ENCODE peak calls at places on chromosomes 13 and 19, in five cellular contexts. Y is lower lobe of right lung; D is Right ventricle myocardium superior; V is GM20000; B is stimulated activated CD8-positive, alpha-beta memory T cell treated with anti-CD3 and anti-CD28 coated beads, Interleukin-2, amount 100 ng/mL, for 48 hours. T is an unnamed sample.

GRCh38 chr19:32354345-32354744 is 8.9 kb downstream of the ZNF507 start:
- DNase-seq in Y (no peak), D (no peak), V (no peak), B (no peak), T (no peak)

GRCh38 chr19:53424968-53425597 is 6.7 kb upstream of the ZNF761 start:
- DNase-seq in Y (peak; percentile 80), D (peak; percentile 81), V (peak; percentile 45), B (peak; percentile 40), T (peak; percentile 40)

GRCh38 chr19:15292847-15293582 is 39.3 kb downstream of the BRD4 start:
- DNase-seq in Y (no peak), D (peak; percentile 46), V (no peak), B (no peak), T (no peak)

GRCh38 chr19:32649751-32650150 is 25.2 kb downstream of the ANKRD27 start:
- DNase-seq in Y (no peak), D (peak; percentile 85), V (no peak), B (no peak), T (no peak)

GRCh38 chr19:30096596-30097370 is 154.7 kb downstream of the URI1 start:
- DNase-seq in Y (no peak), D (no peak), V (no peak), B (no peak), T (no peak)

GRCh38 chr19:48770734-48771472 is 15.6 kb downstream of the FGF21 start:
- DNase-seq in Y (no peak), D (no peak), V (no peak), B (no peak), T (no peak)

GRCh38 chr19:46204008-46204407 is 25.5 kb upstream of the IGFL1 start:
- DNase-seq in Y (no peak), D (no peak), V (no peak), B (no peak), T (no peak)

GRCh38 chr19:16048583-16048982 is 27.7 kb upstream of the TPM4 start:
- DNase-seq in Y (no peak), D (no peak), V (no peak), B (no peak), T (no peak)

GRCh38 chr13:66675620-66676019 is 554.5 kb downstream of the PCDH9 start:
- DNase-seq in Y (no peak), D (no peak), V (no peak), B (no peak), T (no peak)

GRCh38 chr19:1363599-1363998 is 20.1 kb upstream of the NDUFS7 start:
- DNase-seq in Y (no peak), D (no peak), V (peak; percentile 49), B (no peak), T (no peak)

GRCh38 chr19:49896863-49897621 is at the start of gene IL4I1:
- DNase-seq in Y (no peak), D (no peak), V (peak; percentile 78), B (peak; percentile 59), T (no peak)

GRCh38 chr19:2793126-2793525 is 7.8 kb downstream of the THOP1 start:
- DNase-seq in Y (no peak), D (no peak), V (no peak), B (no peak), T (no peak)

GRCh38 chr13:48019796-48020195 is 17.7 kb upstream of the NUDT15 start:
- DNase-seq in Y (no peak), D (no peak), V (no peak), B (no peak), T (no peak)

GRCh38 chr19:3387645-3388589 is 21.5 kb downstream of the NFIC start:
- DNase-seq in Y (peak; percentile 88), D (peak; percentile 92), V (no peak), B (no peak), T (no peak)

GRCh38 chr19:55241935-55242464 is 13.4 kb upstream of the TMEM86B start:
- DNase-seq in Y (no peak), D (no peak), V (no peak), B (no peak), T (no peak)

GRCh38 chr19:49340069-49340864 is 5.1 kb downstream of the CD37 start:
- DNase-seq in Y (peak; percentile 75), D (peak; percentile 73), V (peak; percentile 95), B (no peak), T (peak; percentile 89)

GRCh38 chr13:35630551-35631275 is 154.2 kb upstream of the MAB21L1 start:
- DNase-seq in Y (no peak), D (no peak), V (peak; percentile 8), B (no peak), T (peak; percentile 52)

GRCh38 chr13:99986751-99987150 is 5.2 kb downstream of the ZIC2 start:
- DNase-seq in Y (no peak), D (no peak), V (no peak), B (no peak), T (no peak)

GRCh38 chr19:38031423-38031770 is 124.4 kb downstream of the SIPA1L3 start:
- DNase-seq in Y (no peak), D (no peak), V (no peak), B (no peak), T (no peak)

GRCh38 chr19:2634228-2634951 is 68.1 kb downstream of the GNG7 start:
- DNase-seq in Y (peak; percentile 89), D (peak; percentile 85), V (no peak), B (no peak), T (no peak)

GRCh38 chr13:113555141-113555540 is 29.4 kb upstream of the TFDP1 start:
- DNase-seq in Y (peak; percentile 9), D (no peak), V (no peak), B (no peak), T (no peak)

GRCh38 chr19:42436006-42436405 is 6.7 kb downstream of the CXCL17 start:
- DNase-seq in Y (no peak), D (no peak), V (no peak), B (no peak), T (no peak)